ENCODE peak calls at places on chromosome 22, in four cellular contexts. G is globus pallidus, P is activated T-cell treated with anti-CD3 and anti-CD28 coated beads for 1 hour, O is thoracic aorta. Q is an unnamed sample.

GRCh38 chr22:47328550-47329243 is 566.2 kb downstream of the TBC1D22A start:
- DNase-seq in G (no peak), P (no peak), O (no peak), Q (peak; percentile 56)

GRCh38 chr22:47284822-47285221 is 522.4 kb downstream of the TBC1D22A start:
- DNase-seq in G (no peak), P (no peak), O (no peak), Q (no peak)

GRCh38 chr22:43971112-43971511 is 15.9 kb downstream of the SAMM50 start:
- DNase-seq in G (no peak), P (no peak), O (no peak), Q (peak; percentile 76)

GRCh38 chr22:25062378-25063095 is 110.0 kb downstream of the KIAA1671 start:
- DNase-seq in G (no peak), P (peak; percentile 69), O (no peak), Q (no peak)

GRCh38 chr22:28441720-28442263 is 237.8 kb downstream of the TTC28 start:
- DNase-seq in G (peak; percentile 50), P (no peak), O (no peak), Q (no peak)

GRCh38 chr22:47304191-47304831 is 541.9 kb downstream of the TBC1D22A start:
- DNase-seq in G (no peak), P (no peak), O (no peak), Q (peak; percentile 76)

GRCh38 chr22:38228873-38229740 is 27.3 kb downstream of the MAFF start:
- DNase-seq in G (no peak), P (no peak), O (peak; percentile 55), Q (peak; percentile 93)

GRCh38 chr22:22759889-22760546 is 115.6 kb downstream of the GGTLC2 start:
- DNase-seq in G (no peak), P (no peak), O (no peak), Q (no peak)

GRCh38 chr22:38104084-38104483 is 6.4 kb downstream of the BAIAP2L2 start:
- DNase-seq in G (no peak), P (no peak), O (no peak), Q (no peak)

GRCh38 chr22:33129621-33130020 is 71.4 kb upstream of the SYN3 start:
- DNase-seq in G (no peak), P (no peak), O (no peak), Q (no peak)

GRCh38 chr22:25054943-25055511 is 102.5 kb downstream of the KIAA1671 start:
- DNase-seq in G (peak; percentile 50), P (no peak), O (no peak), Q (no peak)

GRCh38 chr22:49208003-49208402 is 619.7 kb downstream of the BRD1 start:
- DNase-seq in G (no peak), P (no peak), O (no peak), Q (peak; percentile 81)

GRCh38 chr22:35044607-35045390 is 21.2 kb upstream of the ISX start:
- DNase-seq in G (no peak), P (no peak), O (no peak), Q (no peak)

GRCh38 chr22:42688241-42688913 is 32.3 kb downstream of the A4GALT start:
- DNase-seq in G (peak; percentile 35), P (no peak), O (peak; percentile 79), Q (peak; percentile 89)

GRCh38 chr22:30301995-30302809 is 12.9 kb upstream of the CASTOR1 start:
- DNase-seq in G (no peak), P (no peak), O (no peak), Q (no peak)

GRCh38 chr22:46958191-46958590 is 195.7 kb downstream of the TBC1D22A start:
- DNase-seq in G (no peak), P (no peak), O (no peak), Q (no peak)

GRCh38 chr22:21451545-21452520 is 15.4 kb upstream of the TMEM191C start:
- DNase-seq in G (no peak), P (no peak), O (no peak), Q (peak; percentile 59)

GRCh38 chr22:50376064-50376747 is 33.1 kb downstream of the PPP6R2 start:
- DNase-seq in G (no peak), P (no peak), O (no peak), Q (no peak)

GRCh38 chr22:48173061-48173849 is 1410.8 kb downstream of the TBC1D22A start:
- DNase-seq in G (no peak), P (no peak), O (no peak), Q (peak; percentile 75)

GRCh38 chr22:49693416-49693815 is 134.3 kb downstream of the BRD1 start:
- DNase-seq in G (no peak), P (no peak), O (no peak), Q (no peak)

Q was measured in lower leg skin.